ENCODE peak calls at places on chromosomes 16 and 17, in five cellular contexts. M is H1, R is heart right ventricle, C is colonic mucosa, Q is aorta. Z is an unnamed sample.
A peak's percentile ranks its signal among the peaks of the same experiment; 100 is the strongest.

GRCh38 chr16:53545433-53545832 is 42.4 kb upstream of the AKTIP start:
- DNase-seq in M (no peak), C (no peak), Q (no peak), R (no peak), Z (no peak)

GRCh38 chr16:80971814-80972213 is 34.9 kb downstream of the CMC2 start:
- DNase-seq in C (no peak), Q (no peak), R (no peak), M (no peak), Z (no peak)

GRCh38 chr16:67923414-67924127 is 8.1 kb downstream of the CTRL start:
- DNase-seq in C (no peak), M (no peak), Q (no peak), R (no peak), Z (no peak)

GRCh38 chr16:55542459-55543082 is 23.9 kb upstream of the CAPNS2 start:
- DNase-seq in M (no peak), Q (no peak), R (no peak), C (no peak), Z (no peak)

GRCh38 chr17:73348018-73348823 is 36.4 kb upstream of the CDC42EP4 start:
- DNase-seq in Q (no peak), R (no peak), M (no peak), C (no peak), Z (no peak)

GRCh38 chr16:69105501-69106361 is at the start of gene HAS3:
- DNase-seq in C (peak; percentile 63), R (peak; percentile 52), M (peak; percentile 81), Q (peak; percentile 84), Z (no peak)

GRCh38 chr17:58982626-58983025 is 124.1 kb downstream of the TRIM37 start:
- DNase-seq in R (no peak), Q (no peak), M (no peak), C (no peak), Z (no peak)

GRCh38 chr16:29820271-29820701 is at the start of gene MVP:
- DNase-seq in C (peak; percentile 92), Q (peak; percentile 87), M (peak; percentile 39), R (peak; percentile 63), Z (no peak)

GRCh38 chr16:23171234-23171948 is 11.2 kb upstream of the SCNN1G start:
- DNase-seq in Q (no peak), R (no peak), C (no peak), M (no peak), Z (no peak)

GRCh38 chr17:60803059-60803458 is 125.4 kb downstream of the BCAS3 start:
- DNase-seq in M (no peak), R (no peak), Q (no peak), C (no peak), Z (no peak)

GRCh38 chr17:74972107-74972972 is at the start of gene HID1:
- DNase-seq in Q (peak; percentile 86), M (peak; percentile 91), C (peak; percentile 81), R (peak; percentile 74), Z (no peak)

GRCh38 chr17:69716571-69716970 is 302.1 kb downstream of the MAP2K6 start:
- DNase-seq in C (no peak), Q (no peak), M (no peak), R (no peak), Z (no peak)

GRCh38 chr16:89095401-89095974 is 1.8 kb downstream of the ACSF3 start:
- DNase-seq in M (peak; percentile 58), R (no peak), Q (no peak), C (no peak), Z (no peak)

GRCh38 chr16:26672206-26672605 is 394.5 kb upstream of the C16orf82 start:
- DNase-seq in R (no peak), M (no peak), C (no peak), Q (no peak), Z (no peak)

GRCh38 chr17:2174471-2175293 is 119.8 kb downstream of the HIC1 start:
- DNase-seq in C (no peak), M (no peak), Q (peak; percentile 86), R (peak; percentile 81), Z (no peak)

GRCh38 chr16:86496929-86497381 is 13.4 kb upstream of the FOXF1 start:
- DNase-seq in Q (peak; percentile 39), R (no peak), M (no peak), C (no peak), Z (no peak)

DNA sequence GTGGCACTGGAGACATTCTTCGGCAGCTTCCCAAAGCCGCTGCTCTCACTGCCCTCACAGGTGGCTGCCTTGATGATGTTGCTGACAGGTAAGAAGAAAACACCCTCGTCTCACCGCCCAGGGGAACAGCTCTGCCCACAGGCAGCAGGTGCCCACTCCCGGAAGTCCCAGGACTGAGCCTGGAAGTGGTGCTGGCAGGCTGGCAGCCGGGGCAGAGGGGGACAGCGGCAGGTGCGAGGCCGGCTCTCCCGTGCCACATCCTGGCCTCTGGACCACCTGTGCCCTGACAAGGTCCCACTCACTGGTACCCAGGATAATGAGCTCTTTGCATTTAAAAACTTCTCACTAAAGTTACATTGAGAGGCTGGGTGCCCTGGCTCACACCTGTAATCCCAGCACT is 20.4 kb downstream of the CEP131 start:
- DNase-seq in M (no peak), C (no peak), R (no peak), Q (no peak), Z (no peak)
- H3K4me1 ChIP-seq in M (no peaks in the 10 kb centered on the region), C (no peaks in the 10 kb centered on the region), R (no peaks in the 10 kb centered on the region), Q (no peaks in the 10 kb centered on the region), Z (no peaks in the 10 kb centered on the region)

GRCh38 chr17:47778184-47778635 is 43.4 kb downstream of the OSBPL7 start:
- DNase-seq in Q (no peak), R (no peak), C (no peak), M (no peak), Z (no peak)
- H3K27me3 ChIP-seq in Q (no peaks in the 10 kb centered on the region), R (peaks cover 63% of the 10 kb centered on the region), C (peaks cover 10% of the 10 kb centered on the region), M (peaks cover 16% of the 10 kb centered on the region), Z (no peaks in the 10 kb centered on the region)

GRCh38 chr17:78399028-78399692 is 20.7 kb downstream of the PGS1 start:
- DNase-seq in R (peak; percentile 7), Q (no peak), C (no peak), M (no peak), Z (no peak)
- H3K4me1 ChIP-seq in R (peaks cover 38% of the 10 kb centered on the region), Q (peaks cover 2% of the 10 kb centered on the region), C (no peaks in the 10 kb centered on the region), M (no peaks in the 10 kb centered on the region), Z (no peaks in the 10 kb centered on the region)

GRCh38 chr16:13062219-13062618 is 160.8 kb downstream of the SHISA9 start:
- DNase-seq in M (no peak), R (no peak), C (no peak), Q (no peak), Z (no peak)

GRCh38 chr16:13067648-13068047 is 166.2 kb downstream of the SHISA9 start:
- DNase-seq in R (no peak), C (no peak), M (no peak), Q (no peak), Z (no peak)

GRCh38 chr16:13060932-13061331 is 159.5 kb downstream of the SHISA9 start:
- DNase-seq in R (no peak), C (peak; percentile 26), Q (no peak), M (no peak), Z (no peak)

GRCh38 chr16:13063457-13063856 is 162.1 kb downstream of the SHISA9 start:
- DNase-seq in R (no peak), C (no peak), M (no peak), Q (no peak), Z (no peak)

DNA sequence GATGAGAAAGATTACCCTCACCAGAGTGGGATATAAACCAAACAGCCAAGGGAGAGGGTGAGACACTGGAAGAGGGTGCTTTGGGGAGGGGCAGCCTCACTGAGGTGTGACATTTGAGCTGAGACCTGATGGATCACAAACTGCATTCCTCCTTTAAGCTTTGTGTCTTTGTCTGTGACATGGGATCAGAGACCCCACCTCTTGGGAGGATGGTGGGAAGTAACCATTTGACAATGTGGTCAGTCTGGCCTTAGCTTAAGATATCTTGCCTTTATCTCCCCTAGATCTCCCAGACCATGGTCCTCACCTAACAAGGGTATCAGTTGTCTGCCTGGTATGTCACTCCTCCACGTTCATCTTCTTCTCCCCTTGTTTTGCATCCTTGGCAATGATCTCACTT is 163.4 kb downstream of the SHISA9 start:
- DNase-seq in Q (no peak), M (no peak), C (no peak), R (no peak), Z (no peak)
- H3K27me3 ChIP-seq in Q (no peaks in the 10 kb centered on the region), M (no peaks in the 10 kb centered on the region), C (no peaks in the 10 kb centered on the region), R (no peaks in the 10 kb centered on the region), Z (no peaks in the 10 kb centered on the region)

GRCh38 chr17:9185142-9185541 is 163.8 kb downstream of the NTN1 start:
- DNase-seq in M (no peak), Q (no peak), R (no peak), C (no peak), Z (no peak)
- H3K4me1 ChIP-seq in M (peaks cover 7% of the 10 kb centered on the region), Q (no peaks in the 10 kb centered on the region), R (no peaks in the 10 kb centered on the region), C (no peaks in the 10 kb centered on the region), Z (peaks cover 2% of the 10 kb centered on the region)

GRCh38 chr16:56637814-56638750 is at the start of gene MT1A:
- DNase-seq in C (peak; percentile 90), M (peak; percentile 81), Q (peak; percentile 95), R (peak; percentile 88), Z (no peak)

GRCh38 chr16:56643080-56643778 is 4.8 kb downstream of the MT1A start:
- DNase-seq in M (peak; percentile 67), R (peak; percentile 77), Q (peak; percentile 93), C (peak; percentile 90), Z (no peak)

GRCh38 chr16:56641166-56641565 is 2.7 kb downstream of the MT1A start:
- DNase-seq in C (no peak), R (no peak), Q (no peak), M (no peak), Z (no peak)

GRCh38 chr16:56639045-56639444 is 579 bp downstream of the MT1A start:
- DNase-seq in M (no peak), C (no peak), Q (no peak), R (no peak), Z (no peak)

GRCh38 chr16:56640076-56640475 is 1.6 kb downstream of the MT1A start:
- DNase-seq in Q (no peak), M (no peak), R (no peak), C (no peak), Z (no peak)
- H3K27me3 ChIP-seq in Q (no peaks in the 10 kb centered on the region), M (peaks cover 100% of the 10 kb centered on the region), R (peaks cover 28% of the 10 kb centered on the region), C (peaks cover 7% of the 10 kb centered on the region), Z (peaks cover 96% of the 10 kb centered on the region)

GRCh38 chr17:38908676-38909181 is 16.7 kb upstream of the LASP1NB start:
- DNase-seq in R (no peak), M (no peak), Q (peak; percentile 68), C (no peak), Z (no peak)

GRCh38 chr17:38904892-38905291 is 20.5 kb upstream of the LASP1NB start:
- DNase-seq in Q (no peak), R (no peak), C (no peak), M (no peak), Z (no peak)

GRCh38 chr17:38905375-38905774 is 20.0 kb upstream of the LASP1NB start:
- DNase-seq in R (no peak), M (no peak), Q (no peak), C (no peak), Z (no peak)

GRCh38 chr17:38907930-38908675 is 17.3 kb upstream of the LASP1NB start:
- DNase-seq in M (no peak), Q (peak; percentile 66), R (no peak), C (no peak), Z (no peak)

GRCh38 chr17:38906429-38907172 is 18.8 kb upstream of the LASP1NB start:
- DNase-seq in C (no peak), Q (no peak), M (no peak), R (no peak), Z (no peak)
- H3K4me1 ChIP-seq in C (no peaks in the 10 kb centered on the region), Q (peaks cover 2% of the 10 kb centered on the region), M (peaks cover 9% of the 10 kb centered on the region), R (peaks cover 50% of the 10 kb centered on the region), Z (peaks cover 6% of the 10 kb centered on the region)

GRCh38 chr17:35742896-35743477 is 10.1 kb downstream of the GAS2L2 start:
- DNase-seq in M (no peak), C (no peak), R (no peak), Q (no peak), Z (no peak)
- H3K27me3 ChIP-seq in M (peaks cover 37% of the 10 kb centered on the region), C (peaks cover 19% of the 10 kb centered on the region), R (peaks cover 11% of the 10 kb centered on the region), Q (no peaks in the 10 kb centered on the region), Z (peaks cover 22% of the 10 kb centered on the region)

GRCh38 chr17:79633154-79633553 is 22.3 kb upstream of the RBFOX3 start:
- DNase-seq in C (no peak), M (peak; percentile 32), Q (peak; percentile 68), R (no peak), Z (no peak)
- H3K4me1 ChIP-seq in C (no peaks in the 10 kb centered on the region), M (no peaks in the 10 kb centered on the region), Q (no peaks in the 10 kb centered on the region), R (no peaks in the 10 kb centered on the region), Z (no peaks in the 10 kb centered on the region)